ENCODE peak calls at places on chromosomes 11 and 22, in nine cellular contexts. A is upper lobe of left lung; Z is adrenal gland; P is lower lobe of right lung; S is endodermal cell; J is CD8-positive, alpha-beta T cell; W is HCT116; G is left ventricle myocardium inferior; X is mucosa of descending colon. O is an unnamed sample. For H3K36me3, the result is how much of the 10 kb centered on the place peaks cover.

GRCh38 chr22:39088688-39089032 is 8.4 kb upstream of the APOBEC3H start:
- DNase-seq in W (no peak), A (no peak), S (no peak), P (no peak), G (no peak), Z (no peak), J (no peak), X (peak), O (no peak)

GRCh38 chr11:57496109-57496820 is 19.2 kb downstream of the SLC43A1 start:
- DNase-seq in W (no peak), G (no peak), S (no peak), X (no peak), J (no peak), A (peak), Z (no peak), P (no peak), O (no peak)

GRCh38 chr11:1174441-1175370 is 17.0 kb downstream of the MUC5AC start:
- DNase-seq in J (no peak), Z (no peak), S (no peak), W (no peak), P (no peak), G (no peak), A (no peak), X (no peak), O (no peak)

GRCh38 chr11:46541593-46542371 is 52.0 kb downstream of the AMBRA1 start:
- DNase-seq in W (no peak), A (peak), S (no peak), J (no peak), G (peak), X (peak), Z (peak), P (peak), O (no peak)

GRCh38 chr22:43956383-43956782 is 1.1 kb downstream of the SAMM50 start:
- DNase-seq in S (no peak), W (no peak), G (no peak), X (no peak), P (no peak), J (no peak), Z (no peak), A (no peak), O (peak)

GRCh38 chr11:36391062-36391461 is 95.0 kb downstream of the PRR5L start:
- DNase-seq in X (no peak), A (no peak), W (no peak), S (no peak), Z (no peak), P (no peak), G (no peak), J (no peak), O (no peak)

GRCh38 chr11:34994859-34995258 is 78.4 kb downstream of the PDHX start:
- DNase-seq in Z (no peak), G (no peak), J (no peak), W (no peak), S (no peak), X (no peak), A (peak), P (no peak), O (no peak)

GRCh38 chr11:71065794-71066193 is 186.6 kb downstream of the SHANK2 start:
- DNase-seq in S (no peak), G (no peak), Z (no peak), J (no peak), X (no peak), P (no peak), W (no peak), A (no peak), O (no peak)

GRCh38 chr11:10274726-10275125 is 19.3 kb downstream of the SBF2 start:
- DNase-seq in G (no peak), J (no peak), W (no peak), S (no peak), P (no peak), Z (no peak), A (no peak), X (no peak), O (no peak)

GRCh38 chr11:103871923-103872551 is 164.4 kb upstream of the DDI1 start:
- DNase-seq in J (no peak), P (no peak), X (no peak), G (no peak), W (no peak), A (no peak), S (no peak), Z (no peak), O (no peak)

GRCh38 chr22:20526628-20527355 is 19.4 kb downstream of the MED15 start:
- DNase-seq in S (no peak), Z (no peak), J (no peak), A (no peak), P (no peak), G (no peak), X (no peak), W (no peak), O (no peak)

GRCh38 chr11:65378208-65378927 is 4.1 kb downstream of the SLC25A45 start:
- DNase-seq in G (no peak), S (no peak), Z (no peak), J (no peak), P (no peak), X (no peak), A (peak), W (no peak), O (no peak)

GRCh38 chr11:75919525-75919924 is 104.5 kb downstream of the UVRAG start:
- DNase-seq in J (no peak), W (no peak), S (no peak), P (no peak), A (no peak), X (no peak), G (no peak), Z (no peak), O (no peak)

GRCh38 chr11:64305075-64305690 is at the start of gene ESRRA:
- DNase-seq in Z (peak), S (peak), J (peak), A (peak), P (peak), G (peak), X (peak), W (peak), O (peak)

GRCh38 chr11:128208329-128209220 is 378.8 kb downstream of the ETS1 start:
- DNase-seq in P (no peak), Z (no peak), W (peak), J (no peak), A (no peak), X (no peak), G (no peak), S (no peak), O (peak)

GRCh38 chr11:46075168-46075567 is 46.1 kb downstream of the PHF21A start:
- DNase-seq in W (no peak), J (no peak), P (no peak), G (no peak), X (no peak), Z (no peak), S (no peak), A (no peak), O (no peak)

GRCh38 chr11:11987503-11988022 is 20.9 kb downstream of the DKK3 start:
- DNase-seq in X (no peak), G (no peak), Z (no peak), A (no peak), S (peak), W (no peak), P (no peak), J (no peak), O (no peak)

GRCh38 chr11:118410055-118410745 is 8.8 kb downstream of the ATP5MG start:
- DNase-seq in X (no peak), W (no peak), G (no peak), S (no peak), J (no peak), A (no peak), Z (no peak), P (no peak), O (no peak)

GRCh38 chr11:78549624-78550409 is 24.8 kb downstream of the NARS2 start:
- DNase-seq in Z (no peak), X (no peak), A (no peak), S (no peak), J (no peak), P (no peak), W (no peak), G (no peak), O (no peak)

GRCh38 chr11:44506375-44507016 is 59.0 kb upstream of the CD82 start:
- DNase-seq in X (no peak), S (no peak), G (no peak), W (peak), P (no peak), A (no peak), J (no peak), Z (no peak), O (no peak)

GRCh38 chr22:35997438-35997837 is 31.2 kb downstream of the RBFOX2 start:
- DNase-seq in Z (peak), A (no peak), W (no peak), P (no peak), S (no peak), G (no peak), J (no peak), X (no peak), O (peak)

GRCh38 chr22:21939392-21940319 is 13.0 kb downstream of the PPM1F start:
- DNase-seq in G (no peak), Z (no peak), P (no peak), X (no peak), W (no peak), A (peak), J (no peak), S (no peak), O (no peak)

GRCh38 chr11:58179648-58180047 is 9.2 kb upstream of the OR9Q2 start:
- DNase-seq in G (peak), S (no peak), W (no peak), P (peak), J (no peak), A (no peak), X (no peak), Z (no peak), O (peak)

GRCh38 chr22:11627436-11627797 is 3900.6 kb upstream of the OR11H1 start:
- DNase-seq in G (no peak), P (no peak), J (no peak), Z (no peak), S (no peak), X (peak), W (no peak), A (no peak), O (no peak)

GRCh38 chr22:20158366-20159036 is 7.6 kb upstream of the CCDC188 start:
- DNase-seq in A (no peak), S (no peak), Z (no peak), P (no peak), X (no peak), W (no peak), J (no peak), G (no peak), O (no peak)

GRCh38 chr11:38693306-38693705 is 2095.3 kb upstream of the RAG2 start:
- DNase-seq in P (no peak), A (no peak), X (no peak), G (no peak), W (no peak), S (no peak), J (no peak), Z (no peak), O (no peak)

GRCh38 chr11:70544774-70545625 is 146.7 kb downstream of the CTTN start:
- DNase-seq in A (no peak), P (peak), Z (no peak), J (no peak), G (no peak), S (peak), X (no peak), W (no peak), O (no peak)

GRCh38 chr11:83070044-83070877 is 1.4 kb downstream of the RAB30 start:
- DNase-seq in A (no peak), P (no peak), J (no peak), W (no peak), G (no peak), S (peak), X (no peak), Z (no peak), O (peak)

GRCh38 chr22:29994941-29995340 is 85.3 kb upstream of the HORMAD2 start:
- DNase-seq in A (no peak), W (no peak), G (no peak), S (no peak), X (no peak), J (no peak), Z (no peak), P (no peak), O (peak)

GRCh38 chr11:104073950-104074349 is 37.5 kb downstream of the DDI1 start:
- DNase-seq in X (no peak), P (no peak), S (no peak), A (peak), W (no peak), G (no peak), J (no peak), Z (no peak), O (no peak)

GRCh38 chr11:35282226-35282882 is 137.0 kb downstream of the SLC1A2 start:
- DNase-seq in G (no peak), Z (no peak), J (no peak), X (no peak), W (no peak), P (no peak), A (no peak), S (no peak), O (peak)

GRCh38 chr11:73649206-73649605 is 2.8 kb downstream of the PLEKHB1 start:
- DNase-seq in J (no peak), Z (no peak), X (no peak), W (no peak), G (no peak), P (no peak), A (no peak), S (no peak), O (no peak)

GRCh38 chr11:65801153-65801987 is 14.5 kb downstream of the OVOL1 start:
- DNase-seq in S (no peak), W (no peak), A (no peak), P (no peak), Z (no peak), G (no peak), J (no peak), X (no peak), O (no peak)

GRCh38 chr11:115930276-115930675 is 426.1 kb upstream of the CADM1 start:
- DNase-seq in J (no peak), A (no peak), X (no peak), G (no peak), P (no peak), Z (no peak), S (no peak), W (no peak), O (no peak)

GRCh38 chr11:4211991-4212390 is 117.4 kb downstream of the RRM1 start:
- DNase-seq in G (no peak), X (no peak), Z (no peak), P (no peak), W (no peak), A (no peak), J (no peak), S (peak), O (no peak)

GRCh38 chr22:37560682-37561208 is 465 bp downstream of the CDC42EP1 start:
- DNase-seq in G (peak), X (peak), P (peak), W (no peak), A (peak), J (no peak), S (peak), Z (peak), O (no peak)

GRCh38 chr22:37563153-37564081 is 3.1 kb downstream of the CDC42EP1 start:
- DNase-seq in W (peak), S (peak), G (peak), A (peak), Z (peak), J (no peak), X (peak), P (peak), O (peak)

GRCh38 chr22:37564111-37564711 is 3.9 kb downstream of the CDC42EP1 start:
- DNase-seq in J (no peak), X (no peak), A (no peak), Z (no peak), S (no peak), P (no peak), G (no peak), W (no peak), O (no peak)

GRCh38 chr22:37561209-37562048 is 1.1 kb downstream of the CDC42EP1 start:
- DNase-seq in Z (peak), J (peak), G (peak), A (peak), W (peak), P (peak), X (peak), S (peak), O (peak)

GRCh38 chr22:37562049-37562784 is 1.9 kb downstream of the CDC42EP1 start:
- DNase-seq in G (no peak), X (no peak), S (no peak), A (no peak), J (no peak), W (no peak), Z (no peak), P (no peak), O (no peak)
- TF ChIP-seq CTCF in G (peak), X (no peak), S (no peak), A (no peak), J (peak), W (no peak), Z (no peak), P (no peak), O (no peak)

GRCh38 chr11:19768815-19769214 is 56.2 kb downstream of the NAV2 start:
- DNase-seq in W (no peak), J (no peak), P (no peak), S (no peak), G (no peak), A (peak), Z (no peak), X (no peak), O (no peak)

GRCh38 chr11:19768197-19768596 is 55.6 kb downstream of the NAV2 start:
- DNase-seq in W (no peak), P (no peak), G (no peak), S (no peak), J (no peak), Z (no peak), X (no peak), A (peak), O (no peak)

GRCh38 chr11:19767691-19768151 is 55.1 kb downstream of the NAV2 start:
- DNase-seq in S (no peak), G (no peak), X (no peak), W (no peak), Z (no peak), P (no peak), A (no peak), J (no peak), O (no peak)

GRCh38 chr11:19770277-19770676 is 57.6 kb downstream of the NAV2 start:
- DNase-seq in A (no peak), X (no peak), W (no peak), J (no peak), P (no peak), S (no peak), G (no peak), Z (no peak), O (no peak)

GRCh38 chr11:19769820-19770219 is 57.2 kb downstream of the NAV2 start:
- DNase-seq in P (no peak), S (no peak), G (no peak), A (no peak), Z (no peak), J (no peak), W (no peak), X (no peak), O (no peak)
- H3K36me3 ChIP-seq in P (under half), S (under half), G (under half), A (under half), Z (under half), J (under half), W (under half), X (under half), O (under half)

DNA sequence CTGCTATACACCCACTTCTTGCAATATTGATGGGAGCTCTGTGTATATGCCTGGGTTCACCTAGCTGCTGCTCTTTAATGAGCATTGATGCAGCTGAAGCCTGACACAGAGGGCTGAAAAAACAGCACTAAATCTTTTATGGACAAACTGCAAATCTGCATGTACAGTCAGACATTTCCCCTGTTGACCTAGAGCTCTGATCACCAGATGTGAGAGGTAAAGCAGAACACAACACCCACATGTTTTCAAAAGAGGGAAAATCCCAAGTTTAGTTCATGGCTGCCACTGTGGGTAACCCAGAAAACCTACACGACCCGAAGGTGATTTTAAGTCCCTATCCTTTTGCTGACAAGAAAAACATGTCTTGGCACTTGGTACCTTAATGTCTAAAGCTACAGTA is 303.0 kb upstream of the PITPNB start:
- DNase-seq in X (no peak), G (no peak), Z (no peak), P (no peak), A (no peak), J (no peak), S (no peak), W (no peak), O (no peak)
- TF ChIP-seq CTCF in X (no peak), G (no peak), Z (no peak), P (no peak), A (no peak), J (no peak), S (no peak), W (no peak), O (no peak)

GRCh38 chr22:23257889-23258825 is 77.8 kb downstream of the BCR start:
- DNase-seq in J (no peak), X (no peak), G (no peak), Z (no peak), S (no peak), A (no peak), W (no peak), P (no peak), O (no peak)

GRCh38 chr22:23259916-23260644 is 79.8 kb downstream of the BCR start:
- DNase-seq in G (no peak), P (no peak), Z (no peak), X (no peak), W (no peak), A (no peak), J (no peak), S (peak), O (no peak)

GRCh38 chr22:23260645-23261581 is 80.6 kb downstream of the BCR start:
- DNase-seq in S (no peak), X (no peak), J (no peak), W (no peak), G (no peak), Z (no peak), P (no peak), A (no peak), O (no peak)

GRCh38 chr22:23256986-23257888 is 76.9 kb downstream of the BCR start:
- DNase-seq in A (peak), P (no peak), J (no peak), G (peak), S (no peak), X (peak), W (no peak), Z (no peak), O (no peak)

DNA sequence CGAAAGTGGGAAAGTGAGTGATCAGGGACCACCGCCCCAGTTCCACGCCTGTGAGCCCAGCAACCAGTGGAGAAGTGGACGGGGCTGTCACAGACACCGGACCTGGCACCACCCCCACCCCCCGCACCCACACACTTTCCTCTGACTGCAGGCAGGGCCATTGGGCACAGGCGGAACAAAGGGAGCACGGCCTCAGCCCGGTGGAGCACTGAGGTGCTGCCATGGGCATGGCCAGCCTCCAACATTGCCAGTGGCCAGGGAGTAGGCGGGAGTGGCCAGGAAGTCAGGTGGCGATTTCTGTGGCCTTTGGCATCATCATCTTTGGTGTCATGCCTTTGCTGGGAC is 78.5 kb downstream of the BCR start:
- DNase-seq in J (no peak), W (no peak), P (no peak), X (no peak), G (no peak), Z (no peak), S (no peak), A (no peak), O (no peak)
- H3K36me3 ChIP-seq in J (under half), W (under half), P (half or more), X (under half), G (under half), Z (under half), S (half or more), A (under half), O (under half)

GRCh38 chr11:126186031-126186698 is 25.3 kb downstream of the RPUSD4 start:
- DNase-seq in W (no peak), P (no peak), J (no peak), S (no peak), A (no peak), G (peak), Z (no peak), X (no peak), O (peak)

GRCh38 chr11:126185200-126186030 is 26.0 kb downstream of the RPUSD4 start:
- DNase-seq in Z (no peak), W (no peak), G (no peak), A (no peak), S (no peak), J (no peak), P (no peak), X (no peak), O (no peak)

GRCh38 chr11:126186708-126187481 is 24.6 kb downstream of the RPUSD4 start:
- DNase-seq in S (no peak), G (no peak), P (no peak), A (no peak), Z (no peak), J (no peak), X (no peak), W (no peak), O (no peak)

GRCh38 chr11:126181939-126182730 is 29.3 kb downstream of the RPUSD4 start:
- DNase-seq in P (peak), G (no peak), X (no peak), A (no peak), S (no peak), Z (no peak), J (no peak), W (no peak), O (no peak)

DNA sequence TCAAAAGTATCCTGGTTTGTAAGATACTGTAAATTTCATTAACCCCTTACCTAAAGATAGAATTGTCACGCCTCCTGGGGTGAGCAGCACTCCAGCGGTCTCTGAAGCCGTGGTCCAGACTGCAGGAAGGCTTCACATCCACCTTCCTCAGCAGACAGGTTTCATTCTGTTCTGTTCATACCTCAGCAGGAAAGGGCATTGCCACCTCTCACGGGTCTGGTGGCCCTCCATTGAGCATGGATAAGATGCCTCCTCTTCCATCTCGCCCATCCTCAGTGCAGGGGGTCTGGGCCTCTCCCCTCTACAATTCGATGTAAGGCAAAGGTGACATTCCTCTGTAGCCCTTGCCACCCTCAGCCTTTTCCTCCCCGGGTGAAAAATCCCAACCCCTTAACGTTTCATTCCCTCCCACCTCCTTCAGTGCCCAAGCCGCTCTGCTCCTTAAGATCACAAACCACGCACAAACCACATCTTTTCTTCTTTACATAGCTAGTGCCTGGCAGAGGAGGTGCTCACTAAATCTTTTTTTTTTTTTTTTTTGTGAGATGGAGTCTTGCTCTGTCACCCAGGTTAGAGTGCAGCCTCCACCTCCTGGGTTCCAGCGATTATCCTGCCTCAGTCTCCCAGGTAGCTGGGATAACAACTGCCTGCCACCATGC is 28.5 kb downstream of the RPUSD4 start:
- DNase-seq in A (no peak), J (no peak), Z (no peak), P (no peak), X (no peak), S (no peak), W (no peak), G (no peak), O (no peak)
- TF ChIP-seq CTCF in A (no peak), J (no peak), Z (no peak), P (no peak), X (no peak), S (no peak), W (no peak), G (no peak), O (no peak)

O was measured in cardiac muscle cell.